ENCODE peak calls at places on chromosomes 11 and 22, in seven cellular contexts. X is stimulated activated naive CD4-positive, alpha-beta T cell treated with Interleukin-2 at 50 U/mL for 16 hours; F is Caki2; E is stimulated activated CD8-positive, alpha-beta memory T cell treated with anti-CD3 and anti-CD28 coated beads, Interleukin-2, amount 100 ng/mL, for 1 hour; I is sigmoid colon; W is T-cell; V is adrenal gland. G is an unnamed sample.

GRCh38 chr11:64153831-64154230 is 12.1 kb downstream of the MACROD1 start:
- DNase-seq in I (no peak), W (no peak), X (no peak), V (no peak), F (no peak), E (no peak), G (no peak)

GRCh38 chr11:31803813-31804438 is 7.2 kb downstream of the PAX6 start:
- DNase-seq in X (no peak), F (no peak), W (no peak), V (no peak), I (no peak), E (no peak), G (no peak)

GRCh38 chr11:31509017-31509411 is 408 bp downstream of the IMMP1L start:
- DNase-seq in X (no peak), I (no peak), E (no peak), W (no peak), V (no peak), F (no peak), G (no peak)

GRCh38 chr22:24805790-24806662 is at the start of gene SGSM1:
- DNase-seq in W (peak; percentile 74), V (peak; percentile 84), F (peak; percentile 89), X (peak; percentile 72), I (peak; percentile 87), E (peak; percentile 54), G (no peak)

GRCh38 chr11:114285599-114285998 is 10.6 kb upstream of the NNMT start:
- DNase-seq in I (no peak), X (no peak), W (no peak), E (no peak), F (peak; percentile 30), V (no peak), G (no peak)

GRCh38 chr11:126419801-126420729 is 64.6 kb downstream of the ST3GAL4 start:
- DNase-seq in W (no peak), F (no peak), E (no peak), V (no peak), X (no peak), I (no peak), G (no peak)

GRCh38 chr11:100825610-100826009 is 138.5 kb downstream of the ARHGAP42 start:
- DNase-seq in E (no peak), V (no peak), I (no peak), X (no peak), F (no peak), W (no peak), G (no peak)

GRCh38 chr22:39979458-39979857 is 15.3 kb upstream of the FAM83F start:
- DNase-seq in V (no peak), E (no peak), X (no peak), W (no peak), I (no peak), F (no peak), G (no peak)

GRCh38 chr11:95296621-95297025 is 65.6 kb upstream of the SESN3 start:
- DNase-seq in I (no peak), E (no peak), F (no peak), W (no peak), V (peak; percentile 41), X (no peak), G (no peak)

GRCh38 chr22:39630721-39631120 is 60.2 kb downstream of the CACNA1I start:
- DNase-seq in F (no peak), E (no peak), X (no peak), I (no peak), W (no peak), V (no peak), G (no peak)

GRCh38 chr11:35994421-35994820 is 50.6 kb downstream of the LDLRAD3 start:
- DNase-seq in V (no peak), X (no peak), E (no peak), I (no peak), F (no peak), W (no peak), G (no peak)

GRCh38 chr11:112613051-112613972 is 347.9 kb upstream of the NCAM1 start:
- DNase-seq in X (no peak), I (no peak), V (peak; percentile 44), E (no peak), F (no peak), W (no peak), G (no peak)

GRCh38 chr22:22558071-22558971 is 744 bp downstream of the PRAME start:
- DNase-seq in X (no peak), E (no peak), I (no peak), W (no peak), F (no peak), V (no peak), G (no peak)

GRCh38 chr11:126993599-126993998 is 7.0 kb downstream of the KIRREL3 start:
- DNase-seq in E (no peak), I (no peak), W (no peak), X (no peak), F (peak; percentile 30), V (no peak), G (no peak)

GRCh38 chr22:46770726-46771125 is 8.3 kb downstream of the TBC1D22A start:
- DNase-seq in I (no peak), E (no peak), F (no peak), W (no peak), X (no peak), V (peak; percentile 50), G (no peak)

GRCh38 chr11:102575016-102575415 is 44.5 kb upstream of the MMP7 start:
- DNase-seq in I (no peak), X (no peak), E (no peak), F (no peak), V (no peak), W (no peak), G (no peak)

GRCh38 chr11:117058761-117059233 is 39.4 kb downstream of the SIK3 start:
- DNase-seq in I (no peak), W (no peak), V (no peak), F (no peak), E (no peak), X (no peak), G (no peak)

GRCh38 chr22:41491379-41492100 is 22.6 kb downstream of the ACO2 start:
- DNase-seq in W (no peak), F (no peak), X (no peak), I (peak; percentile 84), V (no peak), E (no peak), G (no peak)

GRCh38 chr22:37985050-37985585 is 763 bp upstream of the SOX10 start:
- DNase-seq in I (no peak), E (no peak), V (no peak), X (no peak), F (no peak), W (no peak), G (no peak)

GRCh38 chr11:67584205-67584880 is 731 bp downstream of the GSTP1 start:
- DNase-seq in V (peak; percentile 85), F (no peak), X (peak; percentile 37), I (peak; percentile 94), E (no peak), W (no peak), G (no peak)

GRCh38 chr11:80502511-80502910 is 1061.7 kb upstream of the TENM4 start:
- DNase-seq in X (no peak), V (no peak), I (no peak), F (no peak), E (no peak), W (no peak), G (no peak)